ENCODE peak calls at places on chromosomes 11 and 22, in nine cellular contexts. One of them, this sample, is unnamed.

GRCh38 chr11:3083321-3083720 is 26.1 kb upstream of the CARS1 start:
- DNase-seq in iPS DF 6.9: no peak
- DNase-seq in kidney: peak; percentile 19
- DNase-seq in GM23338: no peak
- DNase-seq in CD8-positive, alpha-beta memory T cell: no peak
- DNase-seq in heart right ventricle: no peak
- DNase-seq in thyroid gland: no peak
- DNase-seq in CD8-positive, alpha-beta T cell: no peak
- DNase-seq in astrocyte: no peak
- DNase-seq in this sample: no peak

GRCh38 chr22:21712751-21713427 is 22.7 kb downstream of the YPEL1 start:
- DNase-seq in thyroid gland: peak; percentile 71
- DNase-seq in CD8-positive, alpha-beta T cell: peak; percentile 47
- DNase-seq in astrocyte: peak; percentile 59
- DNase-seq in iPS DF 6.9: peak; percentile 41
- DNase-seq in kidney: no peak
- DNase-seq in GM23338: peak; percentile 84
- DNase-seq in heart right ventricle: peak; percentile 70
- DNase-seq in CD8-positive, alpha-beta memory T cell: peak; percentile 46
- DNase-seq in this sample: peak; percentile 82

GRCh38 chr22:46674367-46674781 is 54.2 kb downstream of the GRAMD4 start:
- DNase-seq in heart right ventricle: peak; percentile 85
- DNase-seq in astrocyte: no peak
- DNase-seq in iPS DF 6.9: no peak
- DNase-seq in kidney: peak; percentile 91
- DNase-seq in thyroid gland: peak; percentile 44
- DNase-seq in CD8-positive, alpha-beta T cell: peak; percentile 74
- DNase-seq in GM23338: no peak
- DNase-seq in CD8-positive, alpha-beta memory T cell: peak; percentile 74
- DNase-seq in this sample: peak; percentile 47

GRCh38 chr11:26286472-26287066 is 45.4 kb upstream of the ANO3 start:
- DNase-seq in kidney: no peak
- DNase-seq in iPS DF 6.9: no peak
- DNase-seq in thyroid gland: peak; percentile 16
- DNase-seq in CD8-positive, alpha-beta memory T cell: no peak
- DNase-seq in astrocyte: peak; percentile 24
- DNase-seq in GM23338: peak; percentile 67
- DNase-seq in heart right ventricle: no peak
- DNase-seq in CD8-positive, alpha-beta T cell: no peak
- DNase-seq in this sample: no peak

GRCh38 chr22:28883917-28884753 is 763 bp downstream of the ZNRF3 start:
- DNase-seq in thyroid gland: peak; percentile 55
- DNase-seq in iPS DF 6.9: no peak
- DNase-seq in CD8-positive, alpha-beta memory T cell: peak; percentile 22
- DNase-seq in heart right ventricle: peak; percentile 13
- DNase-seq in kidney: peak; percentile 85
- DNase-seq in astrocyte: no peak
- DNase-seq in CD8-positive, alpha-beta T cell: peak; percentile 1
- DNase-seq in GM23338: peak; percentile 83
- DNase-seq in this sample: no peak

GRCh38 chr11:107799245-107799859 is 59.2 kb downstream of the SLC35F2 start:
- DNase-seq in thyroid gland: peak; percentile 61
- DNase-seq in iPS DF 6.9: peak; percentile 39
- DNase-seq in astrocyte: peak; percentile 28
- DNase-seq in CD8-positive, alpha-beta memory T cell: peak; percentile 34
- DNase-seq in CD8-positive, alpha-beta T cell: peak; percentile 35
- DNase-seq in kidney: peak; percentile 76
- DNase-seq in GM23338: peak; percentile 84
- DNase-seq in heart right ventricle: peak; percentile 67
- DNase-seq in this sample: peak; percentile 91

GRCh38 chr22:19040581-19041402 is 81.4 kb downstream of the DGCR2 start:
- DNase-seq in CD8-positive, alpha-beta T cell: no peak
- DNase-seq in iPS DF 6.9: no peak
- DNase-seq in astrocyte: no peak
- DNase-seq in thyroid gland: no peak
- DNase-seq in kidney: peak; percentile 72
- DNase-seq in heart right ventricle: no peak
- DNase-seq in CD8-positive, alpha-beta memory T cell: no peak
- DNase-seq in GM23338: no peak
- DNase-seq in this sample: peak; percentile 52

GRCh38 chr11:61795459-61795858 is 2.7 kb downstream of the FEN1 start:
- DNase-seq in astrocyte: no peak
- DNase-seq in CD8-positive, alpha-beta T cell: no peak
- DNase-seq in CD8-positive, alpha-beta memory T cell: no peak
- DNase-seq in GM23338: no peak
- DNase-seq in thyroid gland: no peak
- DNase-seq in kidney: no peak
- DNase-seq in iPS DF 6.9: no peak
- DNase-seq in heart right ventricle: no peak
- DNase-seq in this sample: no peak

GRCh38 chr11:55714982-55715888 is 53.2 kb downstream of the OR4C6 start:
- DNase-seq in CD8-positive, alpha-beta T cell: no peak
- DNase-seq in iPS DF 6.9: no peak
- DNase-seq in heart right ventricle: no peak
- DNase-seq in astrocyte: no peak
- DNase-seq in kidney: no peak
- DNase-seq in thyroid gland: no peak
- DNase-seq in CD8-positive, alpha-beta memory T cell: no peak
- DNase-seq in GM23338: peak; percentile 57
- DNase-seq in this sample: no peak

GRCh38 chr22:38927033-38927789 is 30.2 kb upstream of the APOBEC3A start:
- DNase-seq in CD8-positive, alpha-beta T cell: peak; percentile 18
- DNase-seq in thyroid gland: peak; percentile 80
- DNase-seq in heart right ventricle: peak; percentile 65
- DNase-seq in GM23338: peak; percentile 91
- DNase-seq in iPS DF 6.9: peak; percentile 48
- DNase-seq in kidney: peak; percentile 90
- DNase-seq in CD8-positive, alpha-beta memory T cell: peak; percentile 19
- DNase-seq in astrocyte: peak; percentile 39
- DNase-seq in this sample: no peak

GRCh38 chr11:2587132-2587930 is 112.5 kb downstream of the KCNQ1OT1 start:
- DNase-seq in astrocyte: no peak
- DNase-seq in iPS DF 6.9: no peak
- DNase-seq in thyroid gland: peak; percentile 2
- DNase-seq in CD8-positive, alpha-beta memory T cell: no peak
- DNase-seq in kidney: peak; percentile 67
- DNase-seq in heart right ventricle: no peak
- DNase-seq in GM23338: no peak
- DNase-seq in CD8-positive, alpha-beta T cell: no peak
- DNase-seq in this sample: no peak

GRCh38 chr22:45268958-45269844 is 15.5 kb upstream of the UPK3A start:
- DNase-seq in heart right ventricle: peak; percentile 83
- DNase-seq in iPS DF 6.9: no peak
- DNase-seq in GM23338: peak; percentile 88
- DNase-seq in CD8-positive, alpha-beta memory T cell: peak; percentile 88
- DNase-seq in thyroid gland: peak; percentile 82
- DNase-seq in kidney: peak; percentile 93
- DNase-seq in CD8-positive, alpha-beta T cell: peak; percentile 92
- DNase-seq in astrocyte: no peak
- DNase-seq in this sample: no peak

GRCh38 chr22:47084226-47084625 is 321.8 kb downstream of the TBC1D22A start:
- DNase-seq in thyroid gland: peak; percentile 18
- DNase-seq in iPS DF 6.9: no peak
- DNase-seq in astrocyte: no peak
- DNase-seq in GM23338: peak; percentile 61
- DNase-seq in CD8-positive, alpha-beta memory T cell: no peak
- DNase-seq in kidney: no peak
- DNase-seq in heart right ventricle: no peak
- DNase-seq in CD8-positive, alpha-beta T cell: no peak
- DNase-seq in this sample: no peak

DNA sequence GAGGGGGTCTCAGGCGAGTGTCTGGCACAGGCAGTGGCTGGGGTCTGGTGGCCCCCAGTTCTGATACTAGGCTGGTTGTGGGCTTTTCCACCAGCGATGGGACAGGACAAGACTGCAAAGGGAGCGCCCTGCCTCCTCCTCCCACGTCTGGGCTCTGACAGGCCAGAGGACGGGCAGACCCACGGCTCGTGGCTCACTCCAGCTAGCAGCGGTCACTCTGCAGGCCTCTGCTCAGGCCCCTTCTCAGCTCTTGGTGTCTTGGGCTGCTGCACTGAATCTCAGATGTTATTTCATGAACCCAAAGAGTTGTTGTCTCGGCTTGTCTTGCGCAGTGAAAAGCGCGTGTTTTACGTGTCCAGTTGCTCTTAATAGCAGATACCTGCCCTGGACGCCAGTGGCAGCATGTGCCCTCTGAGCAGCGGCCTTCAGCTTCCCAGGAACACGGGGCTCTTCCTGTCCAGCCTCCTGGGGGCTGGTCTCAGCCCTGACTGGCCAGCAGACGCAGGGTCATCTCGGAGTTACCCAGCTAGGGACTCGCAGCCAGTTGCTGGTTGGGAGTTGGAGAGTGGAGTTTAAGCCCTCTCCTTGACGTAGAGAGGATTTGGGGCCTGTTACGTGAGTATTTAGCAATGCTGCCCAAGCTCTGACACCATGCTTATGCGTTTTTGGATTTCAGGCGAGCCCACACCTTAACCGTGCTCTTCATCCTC is 9.6 kb downstream of the PTDSS2 start:
- DNase-seq in CD8-positive, alpha-beta T cell: no peak
- DNase-seq in GM23338: no peak
- DNase-seq in iPS DF 6.9: no peak
- DNase-seq in kidney: peak; percentile 35
- DNase-seq in CD8-positive, alpha-beta memory T cell: no peak
- DNase-seq in astrocyte: no peak
- DNase-seq in thyroid gland: no peak
- DNase-seq in heart right ventricle: no peak
- DNase-seq in this sample: no peak
- H3K27ac ChIP-seq in CD8-positive, alpha-beta T cell: no peak overlapping the region
- H3K27ac ChIP-seq in GM23338: no peak overlapping the region
- H3K27ac ChIP-seq in iPS DF 6.9: no peak overlapping the region
- H3K27ac ChIP-seq in kidney: no peak overlapping the region
- H3K27ac ChIP-seq in CD8-positive, alpha-beta memory T cell: peak overlapping the region; percentile 47
- H3K27ac ChIP-seq in astrocyte: no peak overlapping the region
- H3K27ac ChIP-seq in thyroid gland: no peak overlapping the region
- H3K27ac ChIP-seq in heart right ventricle: peak overlapping the region; percentile 76
- H3K27ac ChIP-seq in this sample: no peak overlapping the region

GRCh38 chr11:17145972-17146371 is 61.8 kb downstream of the PIK3C2A start:
- DNase-seq in astrocyte: no peak
- DNase-seq in iPS DF 6.9: no peak
- DNase-seq in CD8-positive, alpha-beta T cell: no peak
- DNase-seq in heart right ventricle: no peak
- DNase-seq in GM23338: no peak
- DNase-seq in CD8-positive, alpha-beta memory T cell: no peak
- DNase-seq in kidney: no peak
- DNase-seq in thyroid gland: no peak
- DNase-seq in this sample: no peak
- H3K4me1 ChIP-seq in astrocyte: no peaks in the 10 kb centered on the region
- H3K4me1 ChIP-seq in iPS DF 6.9: no peaks in the 10 kb centered on the region
- H3K4me1 ChIP-seq in CD8-positive, alpha-beta T cell: no peaks in the 10 kb centered on the region
- H3K4me1 ChIP-seq in heart right ventricle: peaks cover 26% of the 10 kb centered on the region
- H3K4me1 ChIP-seq in GM23338: no peaks in the 10 kb centered on the region
- H3K4me1 ChIP-seq in CD8-positive, alpha-beta memory T cell: no peaks in the 10 kb centered on the region
- H3K4me1 ChIP-seq in kidney: no peaks in the 10 kb centered on the region
- H3K4me1 ChIP-seq in thyroid gland: no peaks in the 10 kb centered on the region
- H3K4me1 ChIP-seq in this sample: peaks cover 6% of the 10 kb centered on the region

GRCh38 chr11:12006552-12007229 is 1.7 kb downstream of the DKK3 start:
- DNase-seq in kidney: no peak
- DNase-seq in GM23338: no peak
- DNase-seq in iPS DF 6.9: no peak
- DNase-seq in thyroid gland: no peak
- DNase-seq in CD8-positive, alpha-beta T cell: no peak
- DNase-seq in heart right ventricle: no peak
- DNase-seq in astrocyte: no peak
- DNase-seq in CD8-positive, alpha-beta memory T cell: no peak
- DNase-seq in this sample: no peak

GRCh38 chr11:12008790-12009616 is 577 bp upstream of the DKK3 start:
- DNase-seq in thyroid gland: peak; percentile 42
- DNase-seq in CD8-positive, alpha-beta memory T cell: peak; percentile 11
- DNase-seq in GM23338: peak; percentile 88
- DNase-seq in iPS DF 6.9: no peak
- DNase-seq in heart right ventricle: peak; percentile 50
- DNase-seq in CD8-positive, alpha-beta T cell: no peak
- DNase-seq in kidney: no peak
- DNase-seq in astrocyte: no peak
- DNase-seq in this sample: no peak

GRCh38 chr11:12005476-12005875 is 3.0 kb downstream of the DKK3 start:
- DNase-seq in heart right ventricle: no peak
- DNase-seq in CD8-positive, alpha-beta T cell: no peak
- DNase-seq in CD8-positive, alpha-beta memory T cell: no peak
- DNase-seq in astrocyte: peak; percentile 68
- DNase-seq in iPS DF 6.9: no peak
- DNase-seq in GM23338: no peak
- DNase-seq in thyroid gland: no peak
- DNase-seq in kidney: no peak
- DNase-seq in this sample: no peak

GRCh38 chr11:12007769-12008737 is at the start of gene DKK3:
- DNase-seq in CD8-positive, alpha-beta memory T cell: peak; percentile 14
- DNase-seq in astrocyte: no peak
- DNase-seq in heart right ventricle: peak; percentile 38
- DNase-seq in CD8-positive, alpha-beta T cell: no peak
- DNase-seq in GM23338: peak; percentile 70
- DNase-seq in kidney: no peak
- DNase-seq in iPS DF 6.9: no peak
- DNase-seq in thyroid gland: no peak
- DNase-seq in this sample: no peak

DNA sequence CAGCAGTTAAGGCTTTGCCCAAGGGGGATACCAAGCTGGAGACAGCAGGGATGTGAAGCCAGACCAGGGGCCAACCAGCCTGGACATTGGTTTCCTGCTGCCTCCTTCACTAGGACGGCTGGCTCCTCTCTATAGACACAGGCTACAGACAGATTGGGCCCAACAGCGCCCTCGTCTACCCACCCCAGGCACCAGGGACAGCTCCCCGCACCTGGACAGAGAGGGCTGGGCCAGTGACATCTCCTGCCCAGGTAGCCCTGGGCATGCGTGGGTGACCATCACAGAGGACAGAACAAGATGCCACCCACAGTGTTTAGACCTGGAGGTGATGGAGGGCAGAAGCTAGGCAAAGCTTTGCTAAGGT is 1.2 kb downstream of the DKK3 start:
- DNase-seq in CD8-positive, alpha-beta T cell: no peak
- DNase-seq in heart right ventricle: no peak
- DNase-seq in CD8-positive, alpha-beta memory T cell: no peak
- DNase-seq in thyroid gland: no peak
- DNase-seq in kidney: no peak
- DNase-seq in astrocyte: no peak
- DNase-seq in GM23338: peak; percentile 17
- DNase-seq in iPS DF 6.9: no peak
- DNase-seq in this sample: no peak
- H3K27ac ChIP-seq in CD8-positive, alpha-beta T cell: no peak overlapping the region
- H3K27ac ChIP-seq in heart right ventricle: peak overlapping the region; percentile 84
- H3K27ac ChIP-seq in CD8-positive, alpha-beta memory T cell: no peak overlapping the region
- H3K27ac ChIP-seq in thyroid gland: no peak overlapping the region
- H3K27ac ChIP-seq in kidney: no peak overlapping the region
- H3K27ac ChIP-seq in astrocyte: no peak overlapping the region
- H3K27ac ChIP-seq in GM23338: no peak overlapping the region
- H3K27ac ChIP-seq in iPS DF 6.9: no peak overlapping the region
- H3K27ac ChIP-seq in this sample: peak overlapping the region; percentile 88

DNA sequence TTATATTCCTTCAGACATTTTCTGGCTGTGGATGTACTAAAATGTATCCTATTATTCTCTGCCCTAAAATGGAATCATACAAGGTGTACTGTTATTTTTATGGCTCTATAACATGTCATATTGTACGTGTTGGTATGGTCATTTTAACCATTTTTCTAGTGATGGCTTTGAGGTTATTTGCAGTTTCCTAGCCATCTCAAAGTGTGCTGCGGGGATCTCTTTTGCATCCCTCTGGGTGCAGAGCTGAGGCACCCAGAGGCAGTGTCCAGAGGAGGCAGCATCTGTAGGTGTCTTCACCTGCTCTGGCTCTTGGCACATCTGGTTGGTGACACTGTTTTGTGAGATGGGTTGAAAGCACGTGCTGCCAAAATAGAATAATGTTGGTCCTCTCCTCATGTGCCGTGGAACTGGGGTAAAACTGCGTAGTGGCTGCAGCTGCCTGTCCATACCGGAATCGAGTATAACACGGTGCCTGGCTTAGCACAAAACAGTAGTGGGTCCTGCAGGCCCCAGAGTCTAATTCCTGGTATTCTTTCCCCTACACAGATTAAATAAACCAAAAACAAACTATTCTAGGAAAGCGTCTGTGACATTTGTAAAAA is 12.8 kb downstream of the NEAT1 start:
- DNase-seq in CD8-positive, alpha-beta memory T cell: no peak
- DNase-seq in kidney: no peak
- DNase-seq in GM23338: no peak
- DNase-seq in CD8-positive, alpha-beta T cell: no peak
- DNase-seq in thyroid gland: no peak
- DNase-seq in heart right ventricle: no peak
- DNase-seq in iPS DF 6.9: no peak
- DNase-seq in astrocyte: no peak
- DNase-seq in this sample: peak; percentile 60
- H3K4me1 ChIP-seq in CD8-positive, alpha-beta memory T cell: peaks cover 40% of the 10 kb centered on the region
- H3K4me1 ChIP-seq in kidney: peaks cover 16% of the 10 kb centered on the region
- H3K4me1 ChIP-seq in GM23338: no peaks in the 10 kb centered on the region
- H3K4me1 ChIP-seq in CD8-positive, alpha-beta T cell: peaks cover 36% of the 10 kb centered on the region
- H3K4me1 ChIP-seq in thyroid gland: peaks cover 64% of the 10 kb centered on the region
- H3K4me1 ChIP-seq in heart right ventricle: peaks cover 99% of the 10 kb centered on the region
- H3K4me1 ChIP-seq in iPS DF 6.9: no peaks in the 10 kb centered on the region
- H3K4me1 ChIP-seq in astrocyte: peaks cover 14% of the 10 kb centered on the region
- H3K4me1 ChIP-seq in this sample: peaks cover 85% of the 10 kb centered on the region

This sample was measured in ascending aorta.